ENCODE peak calls at places on chromosome 3, in four cellular contexts. Y is K562, W is WTC11, T is GM12878. H is an unnamed sample.

GRCh38 chr3:8576841-8577553 is 67.6 kb downstream of the SSUH2 start:
- DNase-seq in Y (no peak), W (no peak), T (no peak), H (no peak)

GRCh38 chr3:133103706-133104105 is 65.5 kb downstream of the TMEM108 start:
- DNase-seq in Y (no peak), W (no peak), T (no peak), H (no peak)

GRCh38 chr3:112560330-112560729 is 1.4 kb downstream of the ATG3 start:
- DNase-seq in Y (peak; percentile 2), W (no peak), T (no peak), H (no peak)

GRCh38 chr3:189787622-189788021 is 156.4 kb downstream of the TP63 start:
- DNase-seq in Y (no peak), W (no peak), T (no peak), H (no peak)

GRCh38 chr3:155701882-155702465 is 42.9 kb downstream of the PLCH1 start:
- DNase-seq in Y (peak; percentile 61), W (no peak), T (no peak), H (peak; percentile 62)

GRCh38 chr3:40588406-40588805 is 63.6 kb downstream of the ZNF621 start:
- DNase-seq in Y (no peak), W (peak; percentile 61), T (no peak), H (peak; percentile 10)

GRCh38 chr3:53181024-53181371 is 20.0 kb downstream of the PRKCD start:
- DNase-seq in Y (no peak), W (no peak), T (no peak), H (no peak)

GRCh38 chr3:194367992-194368841 is 1.3 kb downstream of the LRRC15 start:
- DNase-seq in Y (no peak), W (no peak), T (no peak), H (no peak)

GRCh38 chr3:119669906-119670570 is 7.2 kb downstream of the COX17 start:
- DNase-seq in Y (no peak), W (no peak), T (no peak), H (no peak)

GRCh38 chr3:100913870-100914654 is 79.2 kb downstream of the ABI3BP start:
- DNase-seq in Y (no peak), W (no peak), T (no peak), H (no peak)

GRCh38 chr3:143413372-143413771 is 293.8 kb downstream of the CHST2 start:
- DNase-seq in Y (no peak), W (no peak), T (no peak), H (no peak)

GRCh38 chr3:25901796-25902195 is 111.9 kb downstream of the OXSM start:
- DNase-seq in Y (no peak), W (no peak), T (no peak), H (no peak)

GRCh38 chr3:71444028-71444860 is 139.3 kb downstream of the FOXP1 start:
- DNase-seq in Y (peak; percentile 17), W (no peak), T (peak; percentile 82), H (no peak)

GRCh38 chr3:83890039-83890762 is 1068.6 kb upstream of the CADM2 start:
- DNase-seq in Y (no peak), W (no peak), T (no peak), H (no peak)

GRCh38 chr3:101548527-101549105 is 13.1 kb upstream of the TRMT10C start:
- DNase-seq in Y (no peak), W (no peak), T (no peak), H (peak; percentile 87)

GRCh38 chr3:82229397-82229796 is 468.0 kb upstream of the GBE1 start:
- DNase-seq in Y (no peak), W (no peak), T (peak; percentile 44), H (no peak)

GRCh38 chr3:42684632-42685362 is 540 bp upstream of the KLHL40 start:
- DNase-seq in Y (no peak), W (no peak), T (no peak), H (no peak)

GRCh38 chr3:184354740-184355139 is 6.7 kb downstream of the CLCN2 start:
- DNase-seq in Y (no peak), W (no peak), T (no peak), H (no peak)

GRCh38 chr3:29370451-29371420 is 89.9 kb downstream of the RBMS3 start:
- DNase-seq in Y (no peak), W (no peak), T (no peak), H (no peak)

GRCh38 chr3:69085543-69086132 is 901 bp downstream of the ARL6IP5 start:
- DNase-seq in Y (peak; percentile 16), W (no peak), T (no peak), H (no peak)

GRCh38 chr3:133301194-133301593 is 98.7 kb upstream of the BFSP2 start:
- DNase-seq in Y (no peak), W (no peak), T (no peak), H (no peak)

GRCh38 chr3:128222771-128223386 is 69.6 kb downstream of the EEFSEC start:
- DNase-seq in Y (peak; percentile 8), W (no peak), T (no peak), H (no peak)

GRCh38 chr3:41209646-41210045 is 10.3 kb downstream of the CTNNB1 start:
- DNase-seq in Y (no peak), W (no peak), T (no peak), H (no peak)

GRCh38 chr3:61809879-61810278 is 248.5 kb downstream of the PTPRG start:
- DNase-seq in Y (no peak), W (no peak), T (no peak), H (no peak)

GRCh38 chr3:111073186-111073585 is 1.6 kb downstream of the NECTIN3 start:
- DNase-seq in Y (no peak), W (no peak), T (no peak), H (no peak)

GRCh38 chr3:74000715-74001114 is 376.0 kb upstream of the PDZRN3 start:
- DNase-seq in Y (no peak), W (no peak), T (no peak), H (no peak)

GRCh38 chr3:149678365-149678948 is 20.6 kb upstream of the WWTR1 start:
- DNase-seq in Y (no peak), W (no peak), T (no peak), H (no peak)

GRCh38 chr3:194042947-194043346 is 93.0 kb upstream of the HES1 start:
- DNase-seq in Y (no peak), W (no peak), T (no peak), H (peak; percentile 16)

GRCh38 chr3:38493019-38493418 is 3.1 kb upstream of the EXOG start:
- DNase-seq in Y (no peak), W (no peak), T (no peak), H (no peak)
- TF ChIP-seq CBFB in Y (no peak), W (no peak), T (no peak), H (no peak)

GRCh38 chr3:46667061-46667621 is 26.3 kb downstream of the ALS2CL start:
- DNase-seq in Y (no peak), W (peak; percentile 7), T (no peak), H (no peak)
- TF ChIP-seq CBFB in Y (no peak), W (no peak), T (no peak), H (no peak)

DNA sequence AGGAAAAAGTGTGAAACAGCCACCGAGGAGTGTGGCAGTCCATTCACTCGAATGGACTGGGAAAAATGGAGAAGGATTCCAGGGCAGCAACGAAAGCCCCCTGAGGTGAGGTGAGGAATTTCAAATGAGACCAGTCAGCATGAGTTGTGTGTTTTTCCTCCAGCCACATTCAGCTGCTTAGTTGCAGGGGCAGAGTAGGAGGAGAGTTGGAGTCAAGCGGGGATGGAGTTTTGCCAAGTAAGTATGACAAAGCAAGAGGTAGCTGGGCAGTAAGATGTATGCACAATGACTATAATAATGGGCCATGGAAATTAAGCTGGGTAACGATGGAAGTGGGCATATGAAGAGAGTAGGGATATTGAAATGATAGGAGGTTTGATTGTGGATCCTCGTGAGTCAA is 64.4 kb downstream of the CCDC54 start:
- DNase-seq in Y (peak; percentile 40), W (peak; percentile 18), T (no peak), H (no peak)
- TF ChIP-seq CBFB in Y (no peak), W (no peak), T (no peak), H (no peak)

GRCh38 chr3:56849698-56850097 is 47.9 kb upstream of the ARHGEF3 start:
- DNase-seq in Y (no peak), W (no peak), T (no peak), H (no peak)

GRCh38 chr3:56839784-56840724 is 38.3 kb upstream of the ARHGEF3 start:
- DNase-seq in Y (no peak), W (no peak), T (no peak), H (peak; percentile 59)

GRCh38 chr3:56844536-56844935 is 42.8 kb upstream of the ARHGEF3 start:
- DNase-seq in Y (no peak), W (no peak), T (no peak), H (no peak)

DNA sequence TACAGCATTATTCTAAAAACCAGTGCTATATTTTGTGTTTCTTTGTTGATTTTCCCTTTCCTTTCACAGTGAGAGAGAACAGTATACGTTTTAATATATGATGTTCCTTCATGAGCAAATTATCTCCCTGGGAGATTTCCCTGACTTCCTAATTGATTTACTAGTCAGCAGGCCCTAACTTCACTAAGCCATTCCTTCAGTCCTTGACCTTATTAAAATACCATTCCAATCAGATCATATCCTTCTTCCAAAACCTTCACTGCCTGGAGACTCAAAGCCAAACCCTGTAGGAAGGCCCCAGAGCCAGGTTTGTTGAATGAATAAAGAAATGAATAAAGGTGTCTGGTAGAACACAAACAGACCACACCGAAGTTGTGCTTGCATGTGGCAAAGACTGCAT is 43.8 kb upstream of the ARHGEF3 start:
- DNase-seq in Y (no peak), W (no peak), T (no peak), H (no peak)
- TF ChIP-seq CBFB in Y (no peak), W (no peak), T (no peak), H (no peak)